ENCODE peak calls at places on chromosomes 3 and 15, in seven cellular contexts. One of them, this sample, is unnamed.
A peak's percentile ranks its signal among the peaks of the same experiment; 100 is the strongest.

GRCh38 chr3:194483850-194484249 is 3.0 kb downstream of the ATP13A3 start:
- DNase-seq in A673: no peak
- DNase-seq in brain microvascular endothelial cell: no peak
- DNase-seq in spleen: no peak
- DNase-seq in coronary artery: no peak
- DNase-seq in retinal pigment epithelial cell: no peak
- DNase-seq in upper lobe of right lung: no peak
- DNase-seq in this sample: no peak

GRCh38 chr3:102332205-102332604 is 102.6 kb upstream of the ZPLD1 start:
- DNase-seq in coronary artery: no peak
- DNase-seq in retinal pigment epithelial cell: no peak
- DNase-seq in brain microvascular endothelial cell: no peak
- DNase-seq in upper lobe of right lung: no peak
- DNase-seq in spleen: no peak
- DNase-seq in A673: no peak
- DNase-seq in this sample: no peak

GRCh38 chr3:183300996-183301562 is 48.0 kb downstream of the B3GNT5 start:
- DNase-seq in upper lobe of right lung: no peak
- DNase-seq in coronary artery: no peak
- DNase-seq in brain microvascular endothelial cell: peak; percentile 65
- DNase-seq in A673: no peak
- DNase-seq in retinal pigment epithelial cell: no peak
- DNase-seq in spleen: no peak
- DNase-seq in this sample: no peak

GRCh38 chr3:110314512-110315114 is 757.0 kb upstream of the NECTIN3 start:
- DNase-seq in brain microvascular endothelial cell: peak; percentile 63
- DNase-seq in coronary artery: no peak
- DNase-seq in retinal pigment epithelial cell: no peak
- DNase-seq in upper lobe of right lung: no peak
- DNase-seq in spleen: no peak
- DNase-seq in A673: peak; percentile 81
- DNase-seq in this sample: peak; percentile 19

GRCh38 chr15:60255390-60255789 is 142.4 kb downstream of the ANXA2 start:
- DNase-seq in A673: peak; percentile 7
- DNase-seq in spleen: no peak
- DNase-seq in upper lobe of right lung: no peak
- DNase-seq in brain microvascular endothelial cell: peak; percentile 40
- DNase-seq in coronary artery: no peak
- DNase-seq in retinal pigment epithelial cell: peak; percentile 66
- DNase-seq in this sample: no peak

GRCh38 chr3:116770815-116771450 is 61.4 kb downstream of the TUSC7 start:
- DNase-seq in coronary artery: no peak
- DNase-seq in upper lobe of right lung: no peak
- DNase-seq in A673: peak; percentile 91
- DNase-seq in brain microvascular endothelial cell: peak; percentile 82
- DNase-seq in retinal pigment epithelial cell: peak; percentile 47
- DNase-seq in spleen: no peak
- DNase-seq in this sample: no peak

GRCh38 chr15:46365612-46366011 is 730.8 kb downstream of the SQOR start:
- DNase-seq in spleen: no peak
- DNase-seq in upper lobe of right lung: no peak
- DNase-seq in brain microvascular endothelial cell: no peak
- DNase-seq in A673: peak; percentile 75
- DNase-seq in retinal pigment epithelial cell: peak; percentile 17
- DNase-seq in coronary artery: no peak
- DNase-seq in this sample: no peak

GRCh38 chr15:79434361-79434760 is 2.2 kb downstream of the MINAR1 start:
- DNase-seq in retinal pigment epithelial cell: no peak
- DNase-seq in coronary artery: no peak
- DNase-seq in brain microvascular endothelial cell: no peak
- DNase-seq in A673: no peak
- DNase-seq in upper lobe of right lung: no peak
- DNase-seq in spleen: no peak
- DNase-seq in this sample: no peak

GRCh38 chr15:65081758-65082157 is 5.2 kb downstream of the KBTBD13 start:
- DNase-seq in coronary artery: no peak
- DNase-seq in spleen: no peak
- DNase-seq in brain microvascular endothelial cell: no peak
- DNase-seq in retinal pigment epithelial cell: no peak
- DNase-seq in upper lobe of right lung: no peak
- DNase-seq in A673: no peak
- DNase-seq in this sample: no peak

GRCh38 chr3:71858493-71859127 is 73.7 kb upstream of the PROK2 start:
- DNase-seq in coronary artery: no peak
- DNase-seq in retinal pigment epithelial cell: no peak
- DNase-seq in brain microvascular endothelial cell: no peak
- DNase-seq in upper lobe of right lung: no peak
- DNase-seq in A673: no peak
- DNase-seq in spleen: no peak
- DNase-seq in this sample: no peak

GRCh38 chr15:60392601-60392985 is 5.2 kb downstream of the ANXA2 start:
- DNase-seq in coronary artery: no peak
- DNase-seq in spleen: no peak
- DNase-seq in brain microvascular endothelial cell: peak; percentile 87
- DNase-seq in A673: peak; percentile 76
- DNase-seq in retinal pigment epithelial cell: no peak
- DNase-seq in upper lobe of right lung: no peak
- DNase-seq in this sample: no peak

GRCh38 chr3:44248152-44248551 is 6.5 kb downstream of the TOPAZ1 start:
- DNase-seq in spleen: no peak
- DNase-seq in brain microvascular endothelial cell: no peak
- DNase-seq in retinal pigment epithelial cell: no peak
- DNase-seq in A673: no peak
- DNase-seq in coronary artery: no peak
- DNase-seq in upper lobe of right lung: no peak
- DNase-seq in this sample: no peak

GRCh38 chr3:194984026-194984425 is 286.9 kb downstream of the XXYLT1 start:
- DNase-seq in A673: no peak
- DNase-seq in coronary artery: peak; percentile 61
- DNase-seq in upper lobe of right lung: no peak
- DNase-seq in spleen: no peak
- DNase-seq in brain microvascular endothelial cell: no peak
- DNase-seq in retinal pigment epithelial cell: no peak
- DNase-seq in this sample: no peak

GRCh38 chr3:179113903-179114302 is 34.3 kb upstream of the PIK3CA start:
- DNase-seq in spleen: no peak
- DNase-seq in retinal pigment epithelial cell: no peak
- DNase-seq in A673: no peak
- DNase-seq in brain microvascular endothelial cell: peak; percentile 6
- DNase-seq in upper lobe of right lung: no peak
- DNase-seq in coronary artery: no peak
- DNase-seq in this sample: no peak

GRCh38 chr3:60954049-60954448 is 297.2 kb downstream of the FHIT start:
- DNase-seq in upper lobe of right lung: no peak
- DNase-seq in spleen: no peak
- DNase-seq in retinal pigment epithelial cell: no peak
- DNase-seq in A673: peak; percentile 10
- DNase-seq in brain microvascular endothelial cell: no peak
- DNase-seq in coronary artery: no peak
- DNase-seq in this sample: no peak

GRCh38 chr15:89772933-89773583 is 3.1 kb upstream of the MESP2 start:
- DNase-seq in retinal pigment epithelial cell: no peak
- DNase-seq in brain microvascular endothelial cell: no peak
- DNase-seq in spleen: no peak
- DNase-seq in A673: no peak
- DNase-seq in upper lobe of right lung: no peak
- DNase-seq in coronary artery: no peak
- DNase-seq in this sample: no peak
- TF ChIP-seq CTCF in retinal pigment epithelial cell: peak; percentile 36
- TF ChIP-seq CTCF in brain microvascular endothelial cell: peak; percentile 42
- TF ChIP-seq CTCF in spleen: no peak
- TF ChIP-seq CTCF in A673: no peak
- TF ChIP-seq CTCF in upper lobe of right lung: peak; percentile 21
- TF ChIP-seq CTCF in coronary artery: no peak
- TF ChIP-seq CTCF in this sample: no peak

GRCh38 chr3:55481918-55482495 is 5.1 kb downstream of the WNT5A start:
- DNase-seq in coronary artery: no peak
- DNase-seq in retinal pigment epithelial cell: no peak
- DNase-seq in A673: no peak
- DNase-seq in brain microvascular endothelial cell: peak; percentile 20
- DNase-seq in spleen: no peak
- DNase-seq in upper lobe of right lung: peak; percentile 61
- DNase-seq in this sample: no peak
- TF ChIP-seq CTCF in coronary artery: no peak
- TF ChIP-seq CTCF in retinal pigment epithelial cell: peak; percentile 27
- TF ChIP-seq CTCF in A673: no peak
- TF ChIP-seq CTCF in brain microvascular endothelial cell: peak; percentile 45
- TF ChIP-seq CTCF in spleen: no peak
- TF ChIP-seq CTCF in upper lobe of right lung: no peak
- TF ChIP-seq CTCF in this sample: no peak

GRCh38 chr3:10300087-10300486 is 7.3 kb upstream of the GHRL start:
- DNase-seq in retinal pigment epithelial cell: no peak
- DNase-seq in upper lobe of right lung: no peak
- DNase-seq in spleen: no peak
- DNase-seq in A673: no peak
- DNase-seq in brain microvascular endothelial cell: no peak
- DNase-seq in coronary artery: no peak
- DNase-seq in this sample: no peak

GRCh38 chr3:10299679-10300078 is 6.9 kb upstream of the GHRL start:
- DNase-seq in retinal pigment epithelial cell: no peak
- DNase-seq in spleen: no peak
- DNase-seq in coronary artery: no peak
- DNase-seq in upper lobe of right lung: no peak
- DNase-seq in A673: no peak
- DNase-seq in brain microvascular endothelial cell: no peak
- DNase-seq in this sample: no peak

GRCh38 chr3:10303105-10303504 is 10.4 kb upstream of the GHRL start:
- DNase-seq in A673: no peak
- DNase-seq in retinal pigment epithelial cell: no peak
- DNase-seq in coronary artery: no peak
- DNase-seq in brain microvascular endothelial cell: no peak
- DNase-seq in upper lobe of right lung: no peak
- DNase-seq in spleen: no peak
- DNase-seq in this sample: no peak

GRCh38 chr3:10303785-10304184 is 11.0 kb upstream of the GHRL start:
- DNase-seq in A673: no peak
- DNase-seq in retinal pigment epithelial cell: no peak
- DNase-seq in upper lobe of right lung: no peak
- DNase-seq in brain microvascular endothelial cell: no peak
- DNase-seq in spleen: no peak
- DNase-seq in coronary artery: no peak
- DNase-seq in this sample: no peak

DNA sequence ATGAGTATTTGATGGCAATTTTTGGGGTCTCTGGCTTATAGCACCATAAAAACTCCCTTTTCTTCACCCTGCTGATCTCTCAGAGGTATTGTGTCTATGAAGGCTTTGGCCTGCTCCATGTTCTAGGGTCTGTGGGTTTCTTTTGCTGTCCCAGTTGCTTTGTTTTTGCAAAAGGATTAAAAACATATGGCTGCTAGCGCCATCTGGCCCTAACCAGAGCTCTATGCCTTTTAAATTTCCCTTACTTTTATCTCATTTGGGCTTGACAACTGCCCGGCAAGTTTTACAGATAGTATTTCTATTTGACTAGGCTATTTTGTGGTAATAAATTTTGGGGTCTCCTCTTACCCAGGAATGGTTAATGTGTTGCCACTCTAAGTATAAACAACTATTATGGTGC is 6.4 kb upstream of the GHRL start:
- DNase-seq in upper lobe of right lung: no peak
- DNase-seq in spleen: no peak
- DNase-seq in retinal pigment epithelial cell: no peak
- DNase-seq in A673: no peak
- DNase-seq in coronary artery: no peak
- DNase-seq in brain microvascular endothelial cell: no peak
- DNase-seq in this sample: no peak
- TF ChIP-seq CTCF in upper lobe of right lung: no peak
- TF ChIP-seq CTCF in spleen: no peak
- TF ChIP-seq CTCF in retinal pigment epithelial cell: peak; percentile 7
- TF ChIP-seq CTCF in A673: peak; percentile 16
- TF ChIP-seq CTCF in coronary artery: no peak
- TF ChIP-seq CTCF in brain microvascular endothelial cell: peak; percentile 22
- TF ChIP-seq CTCF in this sample: no peak

GRCh38 chr15:92077353-92078080 is 224.0 kb downstream of the SLCO3A1 start:
- DNase-seq in coronary artery: no peak
- DNase-seq in retinal pigment epithelial cell: peak; percentile 22
- DNase-seq in A673: peak; percentile 76
- DNase-seq in brain microvascular endothelial cell: peak; percentile 60
- DNase-seq in upper lobe of right lung: peak; percentile 77
- DNase-seq in spleen: no peak
- DNase-seq in this sample: peak; percentile 32
- TF ChIP-seq CTCF in coronary artery: peak; percentile 74
- TF ChIP-seq CTCF in retinal pigment epithelial cell: peak; percentile 90
- TF ChIP-seq CTCF in A673: peak; percentile 78
- TF ChIP-seq CTCF in brain microvascular endothelial cell: peak; percentile 88
- TF ChIP-seq CTCF in upper lobe of right lung: peak; percentile 78
- TF ChIP-seq CTCF in spleen: peak; percentile 76
- TF ChIP-seq CTCF in this sample: peak; percentile 48

GRCh38 chr15:40926659-40927496 is 2.3 kb upstream of the DLL4 start:
- DNase-seq in brain microvascular endothelial cell: no peak
- DNase-seq in retinal pigment epithelial cell: no peak
- DNase-seq in A673: no peak
- DNase-seq in upper lobe of right lung: no peak
- DNase-seq in coronary artery: no peak
- DNase-seq in spleen: peak; percentile 60
- DNase-seq in this sample: no peak
- TF ChIP-seq CTCF in brain microvascular endothelial cell: no peak
- TF ChIP-seq CTCF in retinal pigment epithelial cell: no peak
- TF ChIP-seq CTCF in A673: no peak
- TF ChIP-seq CTCF in upper lobe of right lung: no peak
- TF ChIP-seq CTCF in coronary artery: no peak
- TF ChIP-seq CTCF in spleen: no peak
- TF ChIP-seq CTCF in this sample: no peak

This sample was measured in natural killer cell.